ENCODE peak calls at places on chromosomes 5 and 9, in six cellular contexts. Q, J, A, F, R and N are unnamed samples.

GRCh38 chr5:55608595-55608994 is 73.8 kb upstream of the PLPP1 start:
- DNase-seq in Q (no peak), J (no peak), A (no peak), F (no peak), R (no peak), N (no peak)

GRCh38 chr9:95085036-95085770 is 232.3 kb downstream of the FANCC start:
- DNase-seq in Q (no peak), J (no peak), A (no peak), F (no peak), R (no peak), N (no peak)

GRCh38 chr5:172801184-172801671 is 30.2 kb upstream of the DUSP1 start:
- DNase-seq in Q (peak), J (no peak), A (no peak), F (peak), R (peak), N (peak)

GRCh38 chr5:175534070-175534932 is 55.9 kb downstream of the SFXN1 start:
- DNase-seq in Q (peak), J (peak), A (peak), F (peak), R (peak), N (peak)

GRCh38 chr5:92749943-92750342 is 831.1 kb downstream of the NR2F1-AS1 start:
- DNase-seq in Q (peak), J (peak), A (no peak), F (peak), R (no peak), N (peak)

GRCh38 chr9:72773570-72773969 is 179.3 kb downstream of the ALDH1A1 start:
- DNase-seq in Q (no peak), J (no peak), A (no peak), F (no peak), R (no peak), N (no peak)

GRCh38 chr5:54251981-54252380 is 58.4 kb downstream of the ARL15 start:
- DNase-seq in Q (peak), J (no peak), A (no peak), F (no peak), R (no peak), N (peak)

GRCh38 chr5:76715484-76715733 is 517 bp upstream of the F2R start:
- DNase-seq in Q (no peak), J (no peak), A (no peak), F (no peak), R (peak), N (no peak)

GRCh38 chr9:93304574-93305496 is 120.9 kb downstream of the WNK2 start:
- DNase-seq in Q (peak), J (peak), A (peak), F (peak), R (peak), N (peak)

GRCh38 chr5:143913008-143913752 is 101.2 kb downstream of the HMHB1 start:
- DNase-seq in Q (peak), J (no peak), A (no peak), F (peak), R (no peak), N (peak)

GRCh38 chr9:85290019-85290418 is 451.7 kb downstream of the AGTPBP1 start:
- DNase-seq in Q (no peak), J (no peak), A (no peak), F (no peak), R (peak), N (no peak)

GRCh38 chr9:27194401-27195091 is 85.5 kb downstream of the TEK start:
- DNase-seq in Q (peak), J (no peak), A (no peak), F (peak), R (peak), N (no peak)

GRCh38 chr9:19404278-19405075 is 4.3 kb upstream of the ACER2 start:
- DNase-seq in Q (no peak), J (no peak), A (no peak), F (no peak), R (no peak), N (no peak)

GRCh38 chr5:42851441-42851840 is 39.7 kb upstream of the SELENOP start:
- DNase-seq in Q (no peak), J (no peak), A (no peak), F (no peak), R (no peak), N (no peak)

GRCh38 chr9:74770508-74771261 is 117.0 kb downstream of the TRPM6 start:
- DNase-seq in Q (no peak), J (peak), A (no peak), F (peak), R (peak), N (no peak)

GRCh38 chr5:446864-447263 is 3.9 kb downstream of the EXOC3 start:
- DNase-seq in Q (peak), J (peak), A (no peak), F (peak), R (peak), N (peak)

GRCh38 chr9:133142657-133143592 is 20.8 kb downstream of the GBGT1 start:
- DNase-seq in Q (no peak), J (no peak), A (no peak), F (no peak), R (no peak), N (no peak)

GRCh38 chr9:83572524-83572923 is 34.3 kb upstream of the FRMD3 start:
- DNase-seq in Q (no peak), J (no peak), A (no peak), F (peak), R (peak), N (peak)

GRCh38 chr5:135102716-135103696 is 69.0 kb upstream of the PITX1 start:
- DNase-seq in Q (no peak), J (no peak), A (no peak), F (no peak), R (no peak), N (no peak)

GRCh38 chr9:4550777-4551476 is 60.7 kb downstream of the SLC1A1 start:
- DNase-seq in Q (peak), J (no peak), A (no peak), F (peak), R (no peak), N (peak)

GRCh38 chr9:4549751-4550295 is 59.6 kb downstream of the SLC1A1 start:
- DNase-seq in Q (no peak), J (no peak), A (no peak), F (peak), R (no peak), N (peak)

GRCh38 chr9:4547016-4547415 is 56.7 kb downstream of the SLC1A1 start:
- DNase-seq in Q (peak), J (no peak), A (no peak), F (peak), R (no peak), N (peak)

GRCh38 chr9:4553951-4554381 is 63.7 kb downstream of the SLC1A1 start:
- DNase-seq in Q (peak), J (no peak), A (no peak), F (peak), R (no peak), N (peak)

GRCh38 chr9:4548796-4549725 is 58.8 kb downstream of the SLC1A1 start:
- DNase-seq in Q (no peak), J (peak), A (peak), F (peak), R (peak), N (no peak)
- TF ChIP-seq CTCF in Q (no peak), J (peak), A (no peak), F (peak), R (peak), N (peak)

GRCh38 chr5:1875481-1875842 is 7.3 kb downstream of the IRX4 start:
- DNase-seq in Q (no peak), J (peak), A (no peak), F (no peak), R (no peak), N (no peak)

GRCh38 chr5:1875843-1876671 is 6.7 kb downstream of the IRX4 start:
- DNase-seq in Q (no peak), J (peak), A (no peak), F (no peak), R (no peak), N (peak)

GRCh38 chr5:1874348-1874747 is 8.4 kb downstream of the IRX4 start:
- DNase-seq in Q (no peak), J (no peak), A (no peak), F (no peak), R (no peak), N (no peak)

GRCh38 chr5:1873242-1873959 is 9.3 kb downstream of the IRX4 start:
- DNase-seq in Q (no peak), J (no peak), A (no peak), F (no peak), R (no peak), N (no peak)

GRCh38 chr5:1874820-1875219 is 7.9 kb downstream of the IRX4 start:
- DNase-seq in Q (no peak), J (peak), A (no peak), F (no peak), R (no peak), N (no peak)
- H3K4me3 ChIP-seq in Q (no peak), J (peak), A (no peak), F (no peak), R (no peak), N (no peak)

DNA sequence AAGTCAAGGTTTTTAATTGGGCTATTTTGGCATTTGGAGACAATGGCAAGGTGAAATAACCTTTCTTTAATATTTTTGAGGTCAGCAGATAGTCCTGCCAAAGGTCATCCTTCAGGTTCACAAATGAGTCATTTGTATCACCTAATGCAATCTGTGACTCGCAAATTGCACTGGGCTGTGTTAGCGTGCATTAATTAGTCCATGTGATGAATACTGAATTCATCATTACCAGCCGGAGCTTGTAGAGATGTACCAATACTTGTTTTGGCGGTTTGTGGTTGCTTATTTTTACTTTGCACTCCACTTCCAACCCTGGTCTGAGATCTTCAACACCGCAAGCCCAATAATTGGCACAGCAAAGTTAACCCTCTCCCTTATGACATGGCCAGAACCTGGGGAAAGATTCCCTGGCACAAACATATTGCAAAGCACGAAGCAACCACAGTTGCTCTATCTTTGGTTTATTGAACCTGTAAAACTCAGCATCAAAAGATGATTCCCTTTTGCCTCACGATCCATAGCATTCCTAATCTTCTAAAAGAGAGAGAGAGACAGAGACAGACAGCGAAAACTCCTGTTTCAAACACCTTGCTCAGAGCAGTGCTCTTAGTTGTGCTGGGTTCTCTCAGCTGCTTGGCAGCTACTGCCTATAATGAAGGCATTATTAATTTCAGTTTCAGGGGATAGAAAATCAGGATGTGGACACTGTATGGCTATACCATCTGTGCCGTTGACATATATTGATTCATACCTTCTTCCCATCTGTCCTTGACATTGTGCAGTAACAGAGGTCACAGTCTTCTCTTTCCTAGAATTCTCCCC is 178.1 kb downstream of the EBF1 start:
- DNase-seq in Q (no peak), J (no peak), A (no peak), F (no peak), R (no peak), N (no peak)
- TF ChIP-seq CTCF in Q (no peak), J (no peak), A (no peak), F (no peak), R (no peak), N (no peak)

DNA sequence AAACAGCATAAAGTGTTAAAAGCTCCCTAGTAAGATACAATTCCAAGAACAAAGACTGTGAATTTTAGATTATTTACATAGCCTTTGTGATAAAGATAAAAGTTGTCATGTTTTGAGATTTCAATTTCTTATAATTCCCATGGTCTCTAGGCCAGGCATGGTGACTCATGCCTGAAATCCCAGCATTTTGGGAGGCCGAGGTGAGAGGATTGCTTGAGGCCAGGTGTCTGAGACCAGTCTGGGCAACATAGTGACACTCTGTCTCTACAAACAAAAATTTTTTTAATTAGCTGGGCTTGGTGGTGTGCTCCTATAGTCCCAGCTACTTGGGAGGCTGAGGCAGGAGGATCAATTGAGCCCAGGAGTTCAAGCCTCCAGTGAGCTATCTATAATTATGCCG is 48.1 kb downstream of the BDP1 start:
- DNase-seq in Q (no peak), J (no peak), A (no peak), F (no peak), R (no peak), N (no peak)
- H3K4me3 ChIP-seq in Q (no peak), J (no peak), A (no peak), F (no peak), R (no peak), N (no peak)

GRCh38 chr9:34124923-34125322 is 1.6 kb downstream of the DCAF12 start:
- DNase-seq in Q (no peak), J (no peak), A (no peak), F (peak), R (peak), N (no peak)

GRCh38 chr9:34123682-34124081 is 2.8 kb downstream of the DCAF12 start:
- DNase-seq in Q (no peak), J (no peak), A (no peak), F (no peak), R (peak), N (no peak)

GRCh38 chr9:34124103-34124502 is 2.4 kb downstream of the DCAF12 start:
- DNase-seq in Q (no peak), J (no peak), A (no peak), F (no peak), R (peak), N (no peak)

GRCh38 chr9:34121996-34122395 is 4.5 kb downstream of the DCAF12 start:
- DNase-seq in Q (no peak), J (no peak), A (no peak), F (peak), R (no peak), N (no peak)

DNA sequence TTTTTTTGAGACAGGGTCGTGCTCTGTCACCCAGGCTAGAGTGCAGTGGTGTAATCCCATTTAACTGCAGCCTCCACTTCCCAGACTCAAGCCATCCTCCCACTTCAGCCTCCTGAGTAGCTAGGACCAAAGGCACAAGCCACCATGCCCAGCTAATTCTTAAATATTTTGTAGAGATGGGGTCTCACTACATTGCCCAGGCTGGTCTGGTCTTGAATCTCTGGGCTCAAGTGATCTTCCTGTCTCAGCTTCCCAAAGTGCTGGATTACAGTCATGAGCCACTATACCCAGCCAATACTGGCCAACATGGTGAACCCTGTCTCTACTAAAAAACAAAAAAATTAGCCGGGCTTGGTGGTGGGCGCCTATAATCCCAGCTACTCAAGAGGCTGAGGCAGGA is 6.8 kb downstream of the DCAF12 start:
- DNase-seq in Q (no peak), J (no peak), A (no peak), F (no peak), R (no peak), N (no peak)
- TF ChIP-seq CTCF in Q (no peak), J (no peak), A (no peak), F (no peak), R (no peak), N (no peak)

DNA sequence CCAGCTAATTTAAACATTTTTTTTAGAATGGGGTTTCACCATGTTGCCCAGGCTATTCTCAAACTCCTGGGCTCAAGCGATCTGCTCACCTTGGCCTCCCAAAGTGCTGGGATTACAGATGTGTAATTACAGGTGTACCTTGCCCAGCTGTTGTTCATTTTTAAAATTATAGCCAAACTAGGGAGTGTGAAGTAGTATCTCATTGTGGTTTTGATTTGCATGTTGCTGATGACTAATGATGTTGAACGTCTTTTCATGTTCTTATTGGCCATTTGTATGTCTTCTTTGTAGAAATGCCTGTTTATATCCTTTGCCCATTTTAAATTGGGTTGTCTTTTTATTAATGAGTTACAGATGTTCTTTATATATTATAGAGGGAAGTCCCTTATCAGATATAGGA is 31.5 kb downstream of the EHMT1 start:
- DNase-seq in Q (no peak), J (no peak), A (no peak), F (no peak), R (no peak), N (no peak)
- H3K4me3 ChIP-seq in Q (no peak), J (no peak), A (no peak), F (no peak), R (no peak), N (no peak)

DNA sequence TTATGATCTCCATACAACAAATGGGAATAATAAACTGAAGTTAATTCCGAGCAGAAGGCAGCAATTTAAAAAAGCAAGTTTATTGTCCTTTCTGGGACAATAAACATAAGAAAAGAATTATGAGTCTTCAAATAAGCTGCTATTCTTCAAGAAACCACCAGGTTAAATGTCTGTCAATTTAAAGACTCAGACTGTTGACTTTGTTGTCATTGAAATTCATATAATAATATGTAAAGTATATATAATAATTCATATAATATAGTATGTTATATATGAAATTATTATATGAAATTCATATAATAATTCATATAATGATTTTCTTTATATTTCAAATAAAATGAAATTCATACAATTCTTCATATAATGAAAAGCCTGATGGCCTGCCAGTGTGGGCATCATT is 497.5 kb upstream of the RGMB start:
- DNase-seq in Q (no peak), J (no peak), A (no peak), F (no peak), R (no peak), N (no peak)
- TF ChIP-seq CTCF in Q (no peak), J (no peak), A (no peak), F (peak), R (no peak), N (no peak)